ENCODE peak calls at places on chromosomes 1 and 21, in nine cellular contexts. N is cardiac fibroblast; U is DMS153; V is T-helper 2 cell; F is activated naive CD4-positive, alpha-beta T cell; J is activated CD8-positive, alpha-beta T cell treated with anti-CD3 and anti-CD28 coated beads, Interleukin-2, amount 10 ng/mL, durations not matched to agents 7 days and 5 days; W is CD8-positive, alpha-beta memory T cell; H is aorta; M is iris pigment epithelial cell. G is an unnamed sample.

GRCh38 chr1:204319462-204319861 is 40.3 kb downstream of the PLEKHA6 start:
- DNase-seq in W (no peak), V (no peak), J (no peak), F (no peak), H (no peak), M (peak), U (no peak), N (peak), G (no peak)

GRCh38 chr1:112700290-112701226 is 6.4 kb downstream of the RHOC start:
- DNase-seq in H (peak), V (no peak), M (peak), U (peak), W (peak), J (peak), N (peak), F (no peak), G (no peak)

GRCh38 chr21:22728091-22728490 is 1729.9 kb downstream of the NCAM2 start:
- DNase-seq in U (no peak), F (no peak), H (no peak), J (no peak), N (no peak), M (no peak), W (no peak), V (no peak), G (no peak)

GRCh38 chr1:6538958-6539357 is 15.4 kb downstream of the NOL9 start:
- DNase-seq in J (no peak), W (no peak), U (no peak), V (no peak), N (peak), F (no peak), H (no peak), M (peak), G (no peak)

GRCh38 chr1:47738560-47739182 is 258.5 kb downstream of the TRABD2B start:
- DNase-seq in U (no peak), W (no peak), N (peak), V (no peak), H (peak), M (peak), F (no peak), J (no peak), G (no peak)

GRCh38 chr1:33791251-33791650 is 72.6 kb upstream of the HMGB4 start:
- DNase-seq in H (no peak), N (no peak), M (no peak), F (no peak), J (peak), V (no peak), W (no peak), U (no peak), G (no peak)

GRCh38 chr1:170290971-170291370 is 145.2 kb downstream of the NTMT2 start:
- DNase-seq in F (no peak), U (no peak), J (no peak), H (no peak), M (no peak), V (no peak), W (no peak), N (peak), G (no peak)

GRCh38 chr1:209692745-209693504 is 11.7 kb upstream of the HSD11B1 start:
- DNase-seq in U (peak), J (peak), V (peak), N (peak), H (peak), W (peak), F (peak), M (peak), G (peak)

GRCh38 chr1:32890516-32891240 is 4.4 kb downstream of the HPCA start:
- DNase-seq in J (no peak), U (no peak), M (no peak), F (no peak), H (peak), N (no peak), V (no peak), W (no peak), G (no peak)

GRCh38 chr1:33764149-33764548 is 99.7 kb upstream of the HMGB4 start:
- DNase-seq in F (no peak), H (no peak), U (no peak), N (no peak), J (no peak), W (no peak), M (no peak), V (no peak), G (no peak)

GRCh38 chr1:55402117-55402516 is 187.0 kb upstream of the USP24 start:
- DNase-seq in V (no peak), J (no peak), N (peak), H (no peak), W (no peak), M (peak), F (no peak), U (no peak), G (no peak)